ENCODE peak calls at places on chromosomes 5 and 9, in six cellular contexts. F is A549, E is transverse colon, N is sigmoid colon, D is endothelial cell of umbilical vein, X is IMR-90. R is an unnamed sample.

GRCh38 chr9:589723-590122 is 251.8 kb upstream of the DMRT1 start:
- DNase-seq in N (no peak), E (no peak), F (peak; percentile 16), D (peak; percentile 45), X (peak; percentile 31), R (no peak)

GRCh38 chr5:175378444-175379028 is 65.4 kb downstream of the DRD1 start:
- DNase-seq in D (no peak), F (peak; percentile 97), E (no peak), X (peak; percentile 85), N (no peak), R (no peak)

GRCh38 chr5:135491552-135492318 is 39.6 kb upstream of the TIFAB start:
- DNase-seq in E (no peak), N (no peak), D (no peak), X (no peak), F (no peak), R (no peak)

GRCh38 chr5:130978475-130978874 is 186.6 kb downstream of the HINT1 start:
- DNase-seq in E (no peak), X (no peak), N (no peak), D (no peak), F (no peak), R (no peak)

GRCh38 chr5:154473581-154474266 is 4.3 kb downstream of the HAND1 start:
- DNase-seq in F (no peak), X (no peak), N (no peak), E (no peak), D (no peak), R (no peak)

GRCh38 chr5:147431586-147431985 is 78.3 kb downstream of the DPYSL3 start:
- DNase-seq in F (no peak), N (no peak), D (no peak), E (no peak), X (no peak), R (no peak)

GRCh38 chr5:95924720-95925119 is 36.9 kb downstream of the ELL2 start:
- DNase-seq in X (peak; percentile 60), N (no peak), F (peak; percentile 25), D (no peak), E (no peak), R (no peak)

GRCh38 chr9:110337727-110338522 is at the start of gene TXNDC8:
- DNase-seq in E (no peak), X (peak; percentile 74), N (no peak), F (no peak), D (peak; percentile 19), R (no peak)

GRCh38 chr5:120994112-120994511 is 530.0 kb downstream of the PRR16 start:
- DNase-seq in E (no peak), D (no peak), X (no peak), N (no peak), F (no peak), R (no peak)

GRCh38 chr9:95143591-95144561 is 173.6 kb downstream of the FANCC start:
- DNase-seq in N (peak; percentile 97), D (no peak), E (peak; percentile 77), X (peak; percentile 86), F (no peak), R (peak; percentile 97)

GRCh38 chr9:89039092-89039465 is 47.8 kb downstream of the S1PR3 start:
- DNase-seq in D (no peak), F (no peak), E (no peak), X (no peak), N (no peak), R (no peak)

GRCh38 chr5:130198927-130199326 is 294.7 kb downstream of the CHSY3 start:
- DNase-seq in E (no peak), D (peak; percentile 27), F (peak; percentile 68), X (no peak), N (no peak), R (no peak)

GRCh38 chr9:103798620-103799019 is 295.5 kb upstream of the SMC2 start:
- DNase-seq in F (peak; percentile 64), E (no peak), X (no peak), D (no peak), N (no peak), R (no peak)

GRCh38 chr5:140027807-140028206 is 15.3 kb downstream of the NRG2 start:
- DNase-seq in N (no peak), X (no peak), F (no peak), D (no peak), E (no peak), R (no peak)

GRCh38 chr9:138065287-138065686 is 187.7 kb downstream of the CACNA1B start:
- DNase-seq in D (no peak), E (no peak), X (no peak), N (peak; percentile 53), F (no peak), R (no peak)

GRCh38 chr9:78133751-78134150 is 102.1 kb upstream of the CEP78 start:
- DNase-seq in E (no peak), X (no peak), D (no peak), F (no peak), N (no peak), R (no peak)

GRCh38 chr5:98755406-98755805 is 18.1 kb upstream of the RGMB start:
- DNase-seq in N (no peak), E (no peak), F (no peak), X (peak; percentile 90), D (no peak), R (no peak)

GRCh38 chr5:38060354-38060753 is 198.0 kb upstream of the EGFLAM start:
- DNase-seq in D (no peak), X (peak; percentile 66), E (no peak), N (no peak), F (no peak), R (no peak)

GRCh38 chr5:77305921-77306320 is 95.4 kb downstream of the PDE8B start:
- DNase-seq in E (no peak), D (no peak), X (peak; percentile 57), F (no peak), N (peak; percentile 79), R (no peak)

GRCh38 chr9:80586786-80587185 is 1015.0 kb downstream of the TLE4 start:
- DNase-seq in X (no peak), D (no peak), N (no peak), F (no peak), E (no peak), R (no peak)

GRCh38 chr5:82673460-82673859 is 395.3 kb upstream of the RPS23 start:
- DNase-seq in N (no peak), F (no peak), E (no peak), D (no peak), X (no peak), R (no peak)

GRCh38 chr9:72041775-72042194 is 18.6 kb downstream of the C9orf57 start:
- DNase-seq in N (peak; percentile 76), E (no peak), F (no peak), D (no peak), X (peak; percentile 76), R (peak; percentile 87)

GRCh38 chr9:137763271-137763955 is 114.2 kb upstream of the CACNA1B start:
- DNase-seq in N (no peak), F (no peak), D (no peak), X (no peak), E (no peak), R (no peak)

GRCh38 chr9:33125871-33126822 is 41.0 kb downstream of the B4GALT1 start:
- DNase-seq in N (peak; percentile 26), F (peak; percentile 36), X (peak; percentile 65), D (no peak), E (no peak), R (no peak)

GRCh38 chr5:117788596-117788995 is 1199.8 kb downstream of the DTWD2 start:
- DNase-seq in E (no peak), N (no peak), F (peak; percentile 0), D (no peak), X (peak; percentile 31), R (no peak)

GRCh38 chr9:93659044-93659836 is 82.9 kb downstream of the PHF2 start:
- DNase-seq in N (peak; percentile 41), D (no peak), X (no peak), E (peak; percentile 5), F (no peak), R (peak; percentile 13)

GRCh38 chr5:111472579-111472978 is 39.8 kb downstream of the STARD4 start:
- DNase-seq in X (no peak), E (no peak), F (no peak), D (no peak), N (no peak), R (no peak)

GRCh38 chr5:91079037-91079436 is 304.1 kb downstream of the ARRDC3 start:
- DNase-seq in E (no peak), D (no peak), F (no peak), N (no peak), X (no peak), R (no peak)

GRCh38 chr5:138649316-138649720 is 74.1 kb upstream of the HSPA9 start:
- DNase-seq in F (no peak), N (no peak), D (no peak), E (no peak), X (no peak), R (no peak)

GRCh38 chr9:72006481-72006880 is 53.9 kb downstream of the C9orf57 start:
- DNase-seq in N (no peak), D (no peak), F (no peak), X (peak; percentile 31), E (no peak), R (no peak)

GRCh38 chr5:132065351-132065937 is 5.0 kb downstream of the IL3 start:
- DNase-seq in F (peak; percentile 74), E (peak; percentile 50), D (peak; percentile 71), X (peak; percentile 73), N (peak; percentile 56), R (no peak)

GRCh38 chr9:125446581-125447094 is 185.0 kb downstream of the GAPVD1 start:
- DNase-seq in D (no peak), X (no peak), E (no peak), N (no peak), F (no peak), R (no peak)

GRCh38 chr9:89969156-89969566 is 364.3 kb downstream of the GADD45G start:
- DNase-seq in N (no peak), D (no peak), X (peak; percentile 1), F (no peak), E (peak; percentile 47), R (no peak)

GRCh38 chr9:33677506-33677809 is 117.9 kb upstream of the PRSS3 start:
- DNase-seq in X (no peak), E (no peak), D (peak; percentile 18), F (no peak), N (no peak), R (no peak)

GRCh38 chr5:61678966-61679365 is 346.9 kb downstream of the ZSWIM6 start:
- DNase-seq in E (peak; percentile 46), N (no peak), X (no peak), D (no peak), F (peak; percentile 61), R (no peak)

GRCh38 chr9:129591916-129592315 is 29.0 kb downstream of the C9orf50 start:
- DNase-seq in N (no peak), X (no peak), E (no peak), F (no peak), D (no peak), R (no peak)
- TF ChIP-seq POLR2A in N (no peak), X (no peak), E (no peak), F (no peak), D (no peak), R (no peak)

GRCh38 chr9:107667700-107668099 is 178.1 kb upstream of the KLF4 start:
- DNase-seq in D (peak; percentile 41), E (no peak), N (no peak), X (no peak), F (no peak), R (no peak)
- TF ChIP-seq POLR2A in D (no peak), E (no peak), N (no peak), X (no peak), F (no peak), R (no peak)

GRCh38 chr5:64690417-64691151 is at the start of gene SHISAL2B:
- DNase-seq in F (peak; percentile 30), D (peak; percentile 10), N (no peak), E (no peak), X (no peak), R (peak; percentile 39)
- TF ChIP-seq POLR2A in F (no peak), D (no peak), N (no peak), E (no peak), X (no peak), R (no peak)

GRCh38 chr9:127634698-127635097 is 22.6 kb downstream of the STXBP1 start:
- DNase-seq in X (no peak), F (peak; percentile 54), D (no peak), N (no peak), E (no peak), R (no peak)
- TF ChIP-seq POLR2A in X (no peak), F (no peak), D (no peak), N (no peak), E (no peak), R (no peak)

R was measured in right lobe of liver.